ENCODE peak calls at places on chromosome 12, in six cellular contexts. Z, Q, K, T, C and A are unnamed samples.

GRCh38 chr12:124720019-124720686 is 143.5 kb downstream of the SCARB1 start:
- DNase-seq in Q (peak; percentile 77), Z (peak; percentile 88), C (peak; percentile 47), T (no peak), K (peak; percentile 72), A (no peak)

GRCh38 chr12:27733052-27733656 is 22.5 kb downstream of the MRPS35 start:
- DNase-seq in C (peak; percentile 37), K (no peak), Q (peak; percentile 9), Z (peak; percentile 66), T (no peak), A (peak; percentile 36)

GRCh38 chr12:9745191-9745590 is 12.3 kb upstream of the CLECL1 start:
- DNase-seq in C (no peak), Z (no peak), Q (no peak), K (no peak), T (no peak), A (no peak)

GRCh38 chr12:51836012-51836832 is 12.3 kb downstream of the FIGNL2 start:
- DNase-seq in K (no peak), C (no peak), Z (peak; percentile 40), Q (no peak), T (no peak), A (no peak)

GRCh38 chr12:109727039-109727723 is 13.6 kb downstream of the FAM222A start:
- DNase-seq in Q (no peak), T (peak; percentile 41), Z (no peak), C (no peak), K (peak; percentile 62), A (peak; percentile 61)

GRCh38 chr12:46657416-46658411 is 168.1 kb downstream of the SLC38A4 start:
- DNase-seq in Q (no peak), T (no peak), C (no peak), Z (peak; percentile 75), K (no peak), A (no peak)

GRCh38 chr12:113392563-113392962 is 11.1 kb downstream of the SDS start:
- DNase-seq in Q (no peak), Z (no peak), T (no peak), K (no peak), C (no peak), A (no peak)

GRCh38 chr12:125336246-125336645 is 271.0 kb downstream of the AACS start:
- DNase-seq in Q (no peak), T (no peak), K (no peak), C (no peak), Z (no peak), A (no peak)

GRCh38 chr12:30067156-30067555 is 283.4 kb upstream of the TMTC1 start:
- DNase-seq in K (no peak), T (no peak), Q (no peak), Z (peak; percentile 64), C (no peak), A (no peak)

GRCh38 chr12:2354151-2354991 is 301.6 kb downstream of the CACNA1C start:
- DNase-seq in Z (no peak), Q (no peak), K (no peak), T (no peak), C (no peak), A (peak; percentile 12)

GRCh38 chr12:107992870-107993451 is 136.1 kb upstream of the WSCD2 start:
- DNase-seq in Z (peak; percentile 58), Q (peak; percentile 54), C (no peak), K (no peak), T (no peak), A (peak; percentile 40)

GRCh38 chr12:125755512-125755911 is 690.3 kb downstream of the AACS start:
- DNase-seq in T (no peak), K (no peak), Z (no peak), Q (no peak), C (no peak), A (no peak)

GRCh38 chr12:90959538-90960139 is 4.7 kb upstream of the CCER1 start:
- DNase-seq in T (no peak), Z (peak; percentile 75), Q (peak; percentile 20), K (no peak), C (no peak), A (peak; percentile 61)

GRCh38 chr12:31369712-31370521 is 44.0 kb upstream of the SINHCAF start:
- DNase-seq in T (no peak), K (no peak), C (peak; percentile 43), Q (no peak), Z (peak; percentile 75), A (peak; percentile 69)

GRCh38 chr12:103241184-103241583 is 254.6 kb downstream of the C12orf42 start:
- DNase-seq in K (no peak), Q (no peak), C (no peak), Z (no peak), T (peak; percentile 46), A (no peak)

GRCh38 chr12:58888131-58888783 is 32.0 kb downstream of the LRIG3 start:
- DNase-seq in K (peak; percentile 63), Z (peak; percentile 74), T (no peak), C (peak; percentile 37), Q (peak; percentile 89), A (no peak)

GRCh38 chr12:52186135-52186840 is 5.5 kb downstream of the KRT80 start:
- DNase-seq in C (no peak), T (no peak), Q (peak; percentile 74), K (no peak), Z (peak; percentile 87), A (no peak)

GRCh38 chr12:3145546-3146310 is 68.5 kb downstream of the TSPAN9 start:
- DNase-seq in T (no peak), K (no peak), Q (no peak), Z (no peak), C (no peak), A (no peak)

GRCh38 chr12:120529641-120530314 is 820 bp upstream of the COQ5 start:
- DNase-seq in C (no peak), T (no peak), Q (peak; percentile 61), K (no peak), Z (peak; percentile 72), A (peak; percentile 65)

GRCh38 chr12:5568325-5568981 is 136.5 kb downstream of the NTF3 start:
- DNase-seq in T (no peak), Z (no peak), Q (no peak), C (no peak), K (no peak), A (no peak)

GRCh38 chr12:40829738-40830144 is 137.5 kb downstream of the CNTN1 start:
- DNase-seq in K (no peak), T (no peak), Z (peak; percentile 5), C (no peak), Q (peak; percentile 83), A (no peak)

DNA sequence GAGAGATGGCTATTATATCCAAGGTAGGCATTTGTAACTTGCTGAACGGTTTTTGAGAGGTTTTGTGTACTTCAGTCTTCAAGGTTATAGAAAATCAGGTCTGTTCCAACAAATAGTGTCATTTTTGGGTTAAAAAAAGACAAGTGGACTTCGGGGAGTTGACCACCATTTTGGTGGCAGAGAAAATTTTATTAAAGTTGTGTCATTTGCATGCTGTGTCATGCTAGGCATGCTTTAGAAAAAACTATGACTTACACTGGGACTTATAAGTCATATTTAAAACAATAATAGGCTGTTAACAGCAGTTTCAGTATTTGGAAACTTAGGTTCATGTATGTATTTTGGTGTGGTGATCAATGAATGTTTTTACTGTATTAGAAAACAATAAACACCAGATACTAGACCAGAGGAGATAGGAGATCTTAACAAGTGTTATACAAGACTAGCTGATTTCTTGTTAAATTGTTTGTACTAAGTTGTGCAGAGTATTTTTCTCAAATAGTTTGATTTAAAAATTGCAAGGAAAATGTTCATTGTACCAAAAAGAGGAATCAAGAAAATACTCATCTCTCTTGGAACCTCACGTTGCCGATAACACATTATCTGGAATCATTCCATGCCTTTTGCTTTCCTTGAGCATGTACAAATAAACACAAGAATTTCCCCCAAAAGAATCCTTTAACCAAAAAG is 1.4 kb downstream of the RAN start:
- DNase-seq in K (no peak), Z (peak; percentile 57), Q (peak; percentile 11), T (no peak), C (no peak), A (no peak)
- H3K36me3 ChIP-seq in K (peaks cover 6% of the 10 kb centered on the region), Z (peaks cover 48% of the 10 kb centered on the region), Q (peaks cover 44% of the 10 kb centered on the region), T (peaks cover 46% of the 10 kb centered on the region), C (no peaks in the 10 kb centered on the region), A (peaks cover 8% of the 10 kb centered on the region)

DNA sequence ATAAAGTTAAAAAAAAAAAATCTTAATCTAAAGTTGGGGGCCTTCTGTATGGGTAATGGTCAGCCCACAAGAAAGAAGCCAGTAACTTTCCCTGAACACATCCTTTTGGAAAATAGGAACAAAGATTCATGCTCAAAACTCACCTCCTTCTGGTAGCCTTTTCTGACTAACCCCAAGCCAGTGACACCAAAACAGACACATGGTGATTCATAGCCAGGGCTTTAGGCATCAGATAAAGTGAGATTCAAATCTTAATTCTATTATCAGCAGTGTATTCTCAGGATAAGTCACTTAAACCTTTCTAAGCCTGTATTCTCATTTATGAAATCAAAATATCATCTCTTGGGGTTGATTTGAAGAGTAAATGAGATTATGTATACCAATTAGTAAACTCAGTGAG is 4.9 kb downstream of the ATP5MC2 start:
- DNase-seq in T (no peak), C (no peak), Z (peak; percentile 55), K (no peak), Q (peak; percentile 21), A (no peak)
- H3K36me3 ChIP-seq in T (peaks cover 77% of the 10 kb centered on the region), C (no peaks in the 10 kb centered on the region), Z (peaks cover 65% of the 10 kb centered on the region), K (no peaks in the 10 kb centered on the region), Q (peaks cover 27% of the 10 kb centered on the region), A (peaks cover 5% of the 10 kb centered on the region)

DNA sequence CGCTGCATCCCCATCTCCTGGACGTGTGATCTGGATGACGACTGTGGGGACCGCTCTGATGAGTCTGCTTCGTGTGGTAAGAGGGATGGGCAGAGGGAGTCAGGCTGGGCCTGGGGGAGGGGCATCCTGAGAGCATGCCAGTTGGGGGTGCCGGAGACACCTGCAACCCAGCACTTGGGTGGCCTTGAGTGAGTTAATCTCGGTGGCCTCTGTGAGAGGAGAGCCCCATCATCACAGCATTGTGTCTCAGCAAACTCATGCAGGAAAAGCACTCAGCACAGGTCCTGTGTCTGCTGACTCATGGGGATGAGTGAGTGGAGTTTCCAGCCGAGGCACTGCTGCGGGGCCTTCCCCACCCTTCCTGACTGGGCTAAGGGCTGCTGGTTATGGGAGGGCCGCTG is 19.6 kb upstream of the LRP1-AS start:
- DNase-seq in Z (peak; percentile 95), T (no peak), C (no peak), Q (peak; percentile 96), K (no peak), A (no peak)
- H3K36me3 ChIP-seq in Z (peaks cover 72% of the 10 kb centered on the region), T (peaks cover 92% of the 10 kb centered on the region), C (no peaks in the 10 kb centered on the region), Q (no peaks in the 10 kb centered on the region), K (no peaks in the 10 kb centered on the region), A (peaks cover 21% of the 10 kb centered on the region)

GRCh38 chr12:111887916-111888745 is 46.1 kb downstream of the MAPKAPK5 start:
- DNase-seq in K (no peak), Q (no peak), T (peak; percentile 51), Z (no peak), C (no peak), A (peak; percentile 82)

GRCh38 chr12:111893287-111893686 is 51.3 kb downstream of the MAPKAPK5 start:
- DNase-seq in T (no peak), Q (no peak), K (no peak), C (no peak), Z (no peak), A (no peak)
- H3K36me3 ChIP-seq in T (peaks cover 92% of the 10 kb centered on the region), Q (peaks cover 29% of the 10 kb centered on the region), K (no peaks in the 10 kb centered on the region), C (no peaks in the 10 kb centered on the region), Z (peaks cover 25% of the 10 kb centered on the region), A (peaks cover 4% of the 10 kb centered on the region)